ENCODE peak calls at places on chromosomes 13 and 19, in five cellular contexts. One of them, this sample, is unnamed.
A peak's percentile ranks its signal among the peaks of the same experiment; 100 is the strongest.

GRCh38 chr19:48413879-48414623 is 20.6 kb downstream of the GRIN2D start:
- DNase-seq in pancreas: no peak
- DNase-seq in neural progenitor cell: no peak
- DNase-seq in left lung: no peak
- DNase-seq in uterus: no peak
- DNase-seq in this sample: no peak

GRCh38 chr19:17579523-17580244 is 24.2 kb downstream of the COLGALT1 start:
- DNase-seq in uterus: peak; percentile 68
- DNase-seq in pancreas: peak; percentile 71
- DNase-seq in left lung: peak; percentile 53
- DNase-seq in neural progenitor cell: peak; percentile 73
- DNase-seq in this sample: no peak

GRCh38 chr19:33628921-33629825 is 7.4 kb downstream of the CHST8 start:
- DNase-seq in pancreas: no peak
- DNase-seq in uterus: no peak
- DNase-seq in left lung: no peak
- DNase-seq in neural progenitor cell: no peak
- DNase-seq in this sample: no peak

GRCh38 chr13:109941221-109941620 is 154.8 kb upstream of the IRS2 start:
- DNase-seq in left lung: no peak
- DNase-seq in neural progenitor cell: no peak
- DNase-seq in pancreas: no peak
- DNase-seq in uterus: no peak
- DNase-seq in this sample: no peak

GRCh38 chr13:82693607-82694006 is 1188.7 kb downstream of the SLITRK1 start:
- DNase-seq in pancreas: no peak
- DNase-seq in neural progenitor cell: no peak
- DNase-seq in uterus: no peak
- DNase-seq in left lung: no peak
- DNase-seq in this sample: no peak

GRCh38 chr13:28199089-28199488 is 60.7 kb downstream of the PAN3 start:
- DNase-seq in uterus: no peak
- DNase-seq in pancreas: no peak
- DNase-seq in neural progenitor cell: no peak
- DNase-seq in left lung: no peak
- DNase-seq in this sample: no peak

GRCh38 chr19:21568816-21569496 is 63.6 kb downstream of the ZNF429 start:
- DNase-seq in pancreas: peak; percentile 86
- DNase-seq in uterus: peak; percentile 83
- DNase-seq in neural progenitor cell: no peak
- DNase-seq in left lung: peak; percentile 90
- DNase-seq in this sample: peak; percentile 55

GRCh38 chr19:57671124-57671895 is 2.6 kb downstream of the ZSCAN4 start:
- DNase-seq in uterus: no peak
- DNase-seq in neural progenitor cell: no peak
- DNase-seq in pancreas: no peak
- DNase-seq in left lung: no peak
- DNase-seq in this sample: no peak

GRCh38 chr19:855566-856120 is 3.5 kb downstream of the ELANE start:
- DNase-seq in uterus: no peak
- DNase-seq in left lung: no peak
- DNase-seq in pancreas: no peak
- DNase-seq in neural progenitor cell: no peak
- DNase-seq in this sample: no peak

GRCh38 chr13:49791214-49791752 is 1.2 kb downstream of the KPNA3 start:
- DNase-seq in uterus: no peak
- DNase-seq in neural progenitor cell: peak; percentile 50
- DNase-seq in left lung: no peak
- DNase-seq in pancreas: no peak
- DNase-seq in this sample: no peak

GRCh38 chr13:25249001-25249543 is 38.2 kb downstream of the MTMR6 start:
- DNase-seq in pancreas: no peak
- DNase-seq in neural progenitor cell: peak; percentile 53
- DNase-seq in uterus: no peak
- DNase-seq in left lung: no peak
- DNase-seq in this sample: peak; percentile 68

GRCh38 chr19:13122275-13122878 is 4.3 kb downstream of the NACC1 start:
- DNase-seq in uterus: no peak
- DNase-seq in left lung: no peak
- DNase-seq in pancreas: no peak
- DNase-seq in neural progenitor cell: no peak
- DNase-seq in this sample: no peak

GRCh38 chr19:2433854-2434253 is 6.5 kb upstream of the TIMM13 start:
- DNase-seq in uterus: no peak
- DNase-seq in neural progenitor cell: no peak
- DNase-seq in left lung: no peak
- DNase-seq in pancreas: no peak
- DNase-seq in this sample: no peak

GRCh38 chr13:31725841-31726240 is 13.5 kb upstream of the RXFP2 start:
- DNase-seq in neural progenitor cell: no peak
- DNase-seq in pancreas: no peak
- DNase-seq in uterus: no peak
- DNase-seq in left lung: no peak
- DNase-seq in this sample: no peak

GRCh38 chr13:49635599-49636433 is 7.5 kb downstream of the ARL11 start:
- DNase-seq in pancreas: no peak
- DNase-seq in left lung: no peak
- DNase-seq in uterus: no peak
- DNase-seq in neural progenitor cell: no peak
- DNase-seq in this sample: no peak

GRCh38 chr19:14006766-14007562 is 844 bp upstream of the RFX1 start:
- DNase-seq in pancreas: peak; percentile 92
- DNase-seq in left lung: no peak
- DNase-seq in uterus: no peak
- DNase-seq in neural progenitor cell: no peak
- DNase-seq in this sample: no peak

GRCh38 chr19:55319786-55320185 is 5.4 kb downstream of the TMEM150B start:
- DNase-seq in uterus: no peak
- DNase-seq in neural progenitor cell: peak; percentile 89
- DNase-seq in pancreas: no peak
- DNase-seq in left lung: no peak
- DNase-seq in this sample: peak; percentile 45

GRCh38 chr19:54230031-54230430 is 7.2 kb upstream of the LILRB3 start:
- DNase-seq in neural progenitor cell: no peak
- DNase-seq in pancreas: no peak
- DNase-seq in uterus: no peak
- DNase-seq in left lung: peak; percentile 4
- DNase-seq in this sample: no peak

GRCh38 chr19:57465680-57466381 is 8.9 kb upstream of the VN1R1 start:
- DNase-seq in pancreas: no peak
- DNase-seq in left lung: no peak
- DNase-seq in neural progenitor cell: peak; percentile 32
- DNase-seq in uterus: no peak
- DNase-seq in this sample: no peak

GRCh38 chr19:10424011-10424637 is 3.8 kb downstream of the PDE4A start:
- DNase-seq in pancreas: peak; percentile 97
- DNase-seq in neural progenitor cell: peak; percentile 90
- DNase-seq in left lung: peak; percentile 85
- DNase-seq in uterus: peak; percentile 78
- DNase-seq in this sample: peak; percentile 68

GRCh38 chr13:106690779-106691178 is 122.8 kb upstream of the ARGLU1 start:
- DNase-seq in neural progenitor cell: no peak
- DNase-seq in pancreas: no peak
- DNase-seq in left lung: no peak
- DNase-seq in uterus: no peak
- DNase-seq in this sample: no peak
- H3K4me3 ChIP-seq in neural progenitor cell: no peak overlapping the region
- H3K4me3 ChIP-seq in pancreas: no peak overlapping the region
- H3K4me3 ChIP-seq in left lung: no peak overlapping the region
- H3K4me3 ChIP-seq in uterus: no peak overlapping the region
- H3K4me3 ChIP-seq in this sample: no peak overlapping the region

GRCh38 chr19:3586124-3586626 is 897 bp downstream of the GIPC3 start:
- DNase-seq in neural progenitor cell: peak; percentile 79
- DNase-seq in left lung: no peak
- DNase-seq in uterus: no peak
- DNase-seq in pancreas: no peak
- DNase-seq in this sample: no peak
- TF ChIP-seq CTCF in neural progenitor cell: peak; percentile 76
- TF ChIP-seq CTCF in left lung: peak; percentile 22
- TF ChIP-seq CTCF in uterus: peak; percentile 37
- TF ChIP-seq CTCF in pancreas: no peak
- TF ChIP-seq CTCF in this sample: peak; percentile 41

DNA sequence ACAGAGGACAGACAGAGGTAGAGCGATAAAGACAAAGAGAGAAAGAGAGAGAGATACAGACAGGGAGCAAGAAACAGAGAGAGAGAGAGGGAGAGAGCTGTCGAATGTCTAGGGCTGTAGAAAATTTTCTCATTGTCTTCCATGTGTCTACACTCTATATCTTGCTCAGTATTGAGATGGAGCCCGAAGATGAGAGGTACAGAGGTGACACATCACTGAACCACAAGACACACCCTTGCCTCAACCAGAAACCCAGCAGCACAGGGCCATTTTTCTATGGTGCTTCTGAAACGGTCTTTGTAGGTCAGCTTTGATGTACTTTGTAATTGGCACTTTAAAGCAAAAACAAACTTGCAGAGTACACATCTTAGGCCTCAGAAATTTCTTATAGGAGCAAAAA is 111.9 kb downstream of the KL start:
- DNase-seq in left lung: no peak
- DNase-seq in pancreas: no peak
- DNase-seq in neural progenitor cell: no peak
- DNase-seq in uterus: no peak
- DNase-seq in this sample: no peak
- H3K27ac ChIP-seq in left lung: peak overlapping the region; percentile 18
- H3K27ac ChIP-seq in pancreas: no peak overlapping the region
- H3K27ac ChIP-seq in neural progenitor cell: no peak overlapping the region
- H3K27ac ChIP-seq in uterus: peak overlapping the region; percentile 83
- H3K27ac ChIP-seq in this sample: no peak overlapping the region

GRCh38 chr13:46866150-46866549 is 30.7 kb downstream of the HTR2A start:
- DNase-seq in uterus: no peak
- DNase-seq in neural progenitor cell: peak; percentile 4
- DNase-seq in left lung: peak; percentile 88
- DNase-seq in pancreas: no peak
- DNase-seq in this sample: no peak
- H3K4me3 ChIP-seq in uterus: no peak overlapping the region
- H3K4me3 ChIP-seq in neural progenitor cell: no peak overlapping the region
- H3K4me3 ChIP-seq in left lung: no peak overlapping the region
- H3K4me3 ChIP-seq in pancreas: no peak overlapping the region
- H3K4me3 ChIP-seq in this sample: no peak overlapping the region

GRCh38 chr13:61684976-61685682 is 269.5 kb upstream of the PCDH20 start:
- DNase-seq in left lung: no peak
- DNase-seq in pancreas: no peak
- DNase-seq in uterus: no peak
- DNase-seq in neural progenitor cell: no peak
- DNase-seq in this sample: no peak

DNA sequence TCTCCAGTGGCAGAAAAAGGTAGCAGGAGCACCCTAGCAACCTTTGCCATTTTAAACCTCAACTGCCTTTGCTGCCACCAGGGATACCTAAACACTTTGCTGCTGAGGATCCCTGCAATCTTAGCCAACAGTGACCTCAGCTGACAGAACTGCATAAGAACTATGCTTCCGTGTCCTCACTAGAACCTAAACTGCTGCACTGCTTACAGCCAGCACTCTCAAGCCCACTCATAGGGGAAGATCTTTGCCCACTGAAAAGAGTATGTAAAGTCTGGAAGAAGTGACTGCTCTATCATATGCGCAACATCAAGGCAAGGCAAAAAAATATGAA is 270.0 kb upstream of the PCDH20 start:
- DNase-seq in neural progenitor cell: peak; percentile 68
- DNase-seq in left lung: no peak
- DNase-seq in pancreas: no peak
- DNase-seq in uterus: no peak
- DNase-seq in this sample: no peak
- TF ChIP-seq CTCF in neural progenitor cell: peak; percentile 56
- TF ChIP-seq CTCF in left lung: no peak
- TF ChIP-seq CTCF in pancreas: no peak
- TF ChIP-seq CTCF in uterus: no peak
- TF ChIP-seq CTCF in this sample: peak; percentile 42

GRCh38 chr19:44499962-44500949 is at the start of gene ZNF180:
- DNase-seq in neural progenitor cell: peak; percentile 99
- DNase-seq in uterus: peak; percentile 94
- DNase-seq in left lung: peak; percentile 97
- DNase-seq in pancreas: peak; percentile 97
- DNase-seq in this sample: peak; percentile 94

GRCh38 chr19:44496711-44497110 is 3.6 kb downstream of the ZNF180 start:
- DNase-seq in pancreas: no peak
- DNase-seq in left lung: no peak
- DNase-seq in uterus: no peak
- DNase-seq in neural progenitor cell: no peak
- DNase-seq in this sample: no peak

GRCh38 chr19:44498988-44499387 is 1.3 kb downstream of the ZNF180 start:
- DNase-seq in pancreas: no peak
- DNase-seq in left lung: no peak
- DNase-seq in neural progenitor cell: no peak
- DNase-seq in uterus: no peak
- DNase-seq in this sample: no peak

DNA sequence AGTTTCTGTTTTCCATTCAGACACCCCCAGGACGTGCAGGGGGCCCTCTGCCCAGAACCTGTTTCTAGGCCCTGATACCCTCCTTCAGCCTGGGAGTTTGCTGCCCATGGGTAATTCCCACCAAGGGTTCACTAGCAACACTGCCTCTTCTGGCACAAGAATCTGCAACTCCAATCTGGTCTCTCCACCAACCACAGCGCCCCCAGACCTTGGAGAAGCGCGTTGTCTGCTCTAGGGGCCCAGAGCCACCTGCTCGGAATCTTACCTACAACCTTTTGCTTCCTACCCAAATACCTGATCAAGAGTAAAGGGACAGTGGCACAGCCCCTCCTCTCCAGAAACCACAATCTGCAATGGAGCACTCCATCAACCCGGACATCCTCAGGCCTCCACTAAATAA is 763 bp downstream of the ZNF180 start:
- DNase-seq in uterus: no peak
- DNase-seq in neural progenitor cell: no peak
- DNase-seq in pancreas: no peak
- DNase-seq in left lung: no peak
- DNase-seq in this sample: no peak
- H3K27ac ChIP-seq in uterus: no peak overlapping the region
- H3K27ac ChIP-seq in neural progenitor cell: no peak overlapping the region
- H3K27ac ChIP-seq in pancreas: no peak overlapping the region
- H3K27ac ChIP-seq in left lung: peak overlapping the region; percentile 84
- H3K27ac ChIP-seq in this sample: peak overlapping the region; percentile 96

GRCh38 chr13:41008349-41008980 is 10.7 kb downstream of the ELF1 start:
- DNase-seq in uterus: no peak
- DNase-seq in pancreas: no peak
- DNase-seq in left lung: no peak
- DNase-seq in neural progenitor cell: no peak
- DNase-seq in this sample: no peak

GRCh38 chr13:41006296-41006695 is 12.8 kb downstream of the ELF1 start:
- DNase-seq in pancreas: no peak
- DNase-seq in left lung: no peak
- DNase-seq in neural progenitor cell: no peak
- DNase-seq in uterus: no peak
- DNase-seq in this sample: no peak

GRCh38 chr13:41007359-41008118 is 11.6 kb downstream of the ELF1 start:
- DNase-seq in pancreas: no peak
- DNase-seq in left lung: no peak
- DNase-seq in uterus: no peak
- DNase-seq in neural progenitor cell: peak; percentile 34
- DNase-seq in this sample: no peak

GRCh38 chr13:41005709-41006108 is 13.4 kb downstream of the ELF1 start:
- DNase-seq in neural progenitor cell: no peak
- DNase-seq in uterus: no peak
- DNase-seq in pancreas: no peak
- DNase-seq in left lung: no peak
- DNase-seq in this sample: no peak

GRCh38 chr13:41006951-41007350 is 12.2 kb downstream of the ELF1 start:
- DNase-seq in pancreas: no peak
- DNase-seq in neural progenitor cell: no peak
- DNase-seq in uterus: no peak
- DNase-seq in left lung: no peak
- DNase-seq in this sample: no peak
- H3K4me3 ChIP-seq in pancreas: no peak overlapping the region
- H3K4me3 ChIP-seq in neural progenitor cell: no peak overlapping the region
- H3K4me3 ChIP-seq in uterus: no peak overlapping the region
- H3K4me3 ChIP-seq in left lung: no peak overlapping the region
- H3K4me3 ChIP-seq in this sample: no peak overlapping the region

GRCh38 chr13:44917589-44918322 is 71.5 kb downstream of the NUFIP1 start:
- DNase-seq in pancreas: peak; percentile 98
- DNase-seq in left lung: peak; percentile 95
- DNase-seq in uterus: peak; percentile 98
- DNase-seq in neural progenitor cell: peak; percentile 98
- DNase-seq in this sample: peak; percentile 96
- TF ChIP-seq CTCF in pancreas: peak; percentile 28
- TF ChIP-seq CTCF in left lung: peak; percentile 38
- TF ChIP-seq CTCF in uterus: peak; percentile 27
- TF ChIP-seq CTCF in neural progenitor cell: peak; percentile 51
- TF ChIP-seq CTCF in this sample: no peak